ENCODE peak calls at places on chromosomes 2 and 18, in seven cellular contexts. C, F, R, U, D, Y and L are unnamed samples. For H3K27me3, H3K4me1 and H3K9me3, the result is how much of the 10 kb centered on the place peaks cover.

GRCh38 chr18:9823805-9824473 is 61.8 kb upstream of the TXNDC2 start:
- DNase-seq in R (no peak), Y (no peak), C (no peak), U (no peak), D (no peak), F (no peak), L (no peak)

GRCh38 chr2:195404650-195405049 is 252.4 kb upstream of the SLC39A10 start:
- DNase-seq in D (no peak), U (no peak), Y (no peak), C (no peak), F (no peak), R (no peak), L (no peak)

GRCh38 chr18:49021433-49022129 is 70.8 kb upstream of the SMAD7 start:
- DNase-seq in C (peak), D (peak), Y (peak), R (no peak), F (peak), U (peak), L (no peak)

GRCh38 chr2:241315879-241316700 is at the start of gene SEPTIN2:
- DNase-seq in U (no peak), D (peak), R (peak), Y (peak), C (peak), F (peak), L (peak)

GRCh38 chr18:22465859-22466602 is 48.3 kb upstream of the CTAGE1 start:
- DNase-seq in F (no peak), D (no peak), Y (no peak), R (peak), U (no peak), C (peak), L (no peak)

GRCh38 chr2:241848761-241849615 is 9.7 kb downstream of the PDCD1 start:
- DNase-seq in R (peak), Y (peak), U (peak), C (no peak), D (no peak), F (no peak), L (no peak)

GRCh38 chr2:147463881-147464520 is 380.8 kb upstream of the ACVR2A start:
- DNase-seq in Y (no peak), C (no peak), F (no peak), D (peak), R (no peak), U (no peak), L (no peak)

GRCh38 chr2:108588070-108588668 is 53.9 kb downstream of the LIMS1 start:
- DNase-seq in R (no peak), U (no peak), D (peak), C (no peak), F (no peak), Y (no peak), L (no peak)

GRCh38 chr2:121346407-121346806 is 61.4 kb upstream of the TFCP2L1 start:
- DNase-seq in C (no peak), D (no peak), Y (no peak), F (no peak), R (no peak), U (no peak), L (no peak)

GRCh38 chr18:79405781-79406575 is 10.2 kb downstream of the NFATC1 start:
- DNase-seq in U (no peak), Y (peak), F (peak), C (peak), R (peak), D (peak), L (peak)

GRCh38 chr18:8654482-8655451 is 45.5 kb downstream of the RAB12 start:
- DNase-seq in Y (no peak), R (no peak), D (no peak), U (no peak), F (no peak), C (no peak), L (no peak)

GRCh38 chr2:37378411-37378810 is 34.0 kb downstream of the QPCT start:
- DNase-seq in R (no peak), F (no peak), Y (no peak), U (no peak), C (no peak), D (no peak), L (no peak)

GRCh38 chr2:157596992-157597681 is 31.5 kb downstream of the ACVR1C start:
- DNase-seq in C (no peak), R (peak), Y (peak), U (peak), D (peak), F (peak), L (peak)

GRCh38 chr2:208872591-208872990 is 466.0 kb downstream of the PTH2R start:
- DNase-seq in R (no peak), U (no peak), F (no peak), Y (no peak), D (no peak), C (no peak), L (no peak)

GRCh38 chr2:180742809-180743208 is 237.6 kb upstream of the UBE2E3 start:
- DNase-seq in D (no peak), F (no peak), Y (no peak), R (no peak), U (no peak), C (no peak), L (no peak)

GRCh38 chr18:11518788-11519685 is 90.4 kb upstream of the SLC35G4 start:
- DNase-seq in D (peak), F (no peak), C (no peak), Y (no peak), R (peak), U (peak), L (no peak)

GRCh38 chr2:37156071-37156856 is 516 bp downstream of the EIF2AK2 start:
- DNase-seq in R (peak), C (peak), Y (no peak), D (peak), U (peak), F (peak), L (peak)

GRCh38 chr18:58125183-58125582 is 81.2 kb downstream of the NEDD4L start:
- DNase-seq in U (no peak), D (no peak), R (no peak), F (no peak), Y (no peak), C (no peak), L (no peak)

GRCh38 chr18:62621546-62621945 is 93.8 kb upstream of the PHLPP1 start:
- DNase-seq in R (peak), F (no peak), Y (no peak), U (no peak), D (peak), C (no peak), L (no peak)

GRCh38 chr2:138516030-138516704 is 14.6 kb downstream of the SPOPL start:
- DNase-seq in Y (no peak), R (no peak), F (no peak), D (no peak), C (no peak), U (no peak), L (no peak)

GRCh38 chr18:3758531-3758930 is 308.6 kb downstream of the TGIF1 start:
- DNase-seq in Y (no peak), C (no peak), U (no peak), F (no peak), D (no peak), R (no peak), L (no peak)

GRCh38 chr2:167487728-167488127 is 599.4 kb downstream of the XIRP2 start:
- DNase-seq in Y (no peak), R (no peak), F (no peak), C (no peak), U (no peak), D (no peak), L (no peak)

GRCh38 chr2:163264376-163264775 is 425.8 kb upstream of the KCNH7 start:
- DNase-seq in U (no peak), C (no peak), R (no peak), F (no peak), D (no peak), Y (no peak), L (no peak)

GRCh38 chr2:9082158-9082557 is 78.7 kb upstream of the MBOAT2 start:
- DNase-seq in D (no peak), F (no peak), C (no peak), U (no peak), R (no peak), Y (no peak), L (no peak)

GRCh38 chr2:101339236-101339865 is 30.9 kb upstream of the RNF149 start:
- DNase-seq in F (no peak), U (no peak), Y (no peak), C (no peak), D (no peak), R (no peak), L (no peak)

GRCh38 chr2:217614498-217614897 is 388.3 kb downstream of the TNS1 start:
- DNase-seq in C (no peak), Y (no peak), R (no peak), D (no peak), U (no peak), F (no peak), L (no peak)

GRCh38 chr2:212912445-212913103 is 238.8 kb downstream of the IKZF2 start:
- DNase-seq in F (no peak), Y (no peak), C (no peak), D (no peak), U (no peak), R (no peak), L (no peak)

GRCh38 chr2:3981446-3981845 is 278.1 kb downstream of the DCDC2C start:
- DNase-seq in Y (no peak), R (no peak), D (no peak), F (no peak), C (no peak), U (no peak), L (no peak)

DNA sequence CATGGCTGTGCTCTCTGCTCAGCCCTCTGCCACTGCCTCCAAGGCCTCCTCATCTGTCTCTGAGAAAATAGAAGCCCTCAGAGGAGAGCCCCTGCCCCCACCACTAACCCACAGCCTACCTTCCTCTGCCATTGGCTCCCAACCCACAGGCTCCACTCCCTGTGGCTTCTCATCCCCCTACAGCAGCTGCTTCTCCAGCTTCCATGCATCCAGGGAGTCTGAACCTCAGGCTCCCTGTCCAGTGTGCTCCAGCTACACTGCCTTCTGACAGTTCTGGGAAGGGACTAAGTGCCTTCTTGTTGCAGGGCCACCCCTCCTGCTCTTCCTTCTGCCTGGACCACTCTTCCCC is 29.3 kb downstream of the COL6A3 start:
- DNase-seq in D (no peak), C (no peak), F (no peak), U (no peak), R (no peak), Y (no peak), L (no peak)
- H3K27me3 ChIP-seq in D (under half), C (under half), F (under half), U (under half), R (under half), Y (under half), L (under half)

DNA sequence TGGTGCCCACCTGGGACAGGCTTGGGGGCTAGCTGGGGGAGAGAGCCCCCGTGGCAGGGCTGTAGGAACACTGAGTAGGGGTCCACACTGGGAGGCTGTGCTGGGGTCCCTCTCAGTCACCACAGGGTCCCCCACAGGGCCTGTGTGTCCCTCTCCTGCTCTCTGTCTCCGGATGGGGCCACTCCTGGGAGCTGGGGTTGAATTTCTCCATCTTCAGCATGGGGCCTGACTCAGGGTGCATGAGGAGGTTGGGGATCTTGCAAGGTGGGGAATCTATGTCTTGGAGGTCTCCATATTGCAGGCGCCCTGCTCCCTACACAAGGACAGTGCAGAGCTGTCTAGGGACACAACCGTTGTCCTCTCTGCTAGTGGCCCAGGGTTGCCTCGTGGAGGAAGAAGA is 78.7 kb upstream of the HDAC4 start:
- DNase-seq in D (no peak), F (no peak), U (no peak), Y (no peak), C (no peak), R (no peak), L (no peak)
- H3K4me1 ChIP-seq in D (under half), F (under half), U (under half), Y (under half), C (under half), R (under half), L (under half)

GRCh38 chr2:88139804-88140203 is 11.9 kb upstream of the FABP1 start:
- DNase-seq in F (no peak), Y (no peak), C (no peak), U (no peak), R (no peak), D (no peak), L (no peak)
- H3K9me3 ChIP-seq in F (under half), Y (under half), C (under half), U (under half), R (under half), D (under half), L (under half)

DNA sequence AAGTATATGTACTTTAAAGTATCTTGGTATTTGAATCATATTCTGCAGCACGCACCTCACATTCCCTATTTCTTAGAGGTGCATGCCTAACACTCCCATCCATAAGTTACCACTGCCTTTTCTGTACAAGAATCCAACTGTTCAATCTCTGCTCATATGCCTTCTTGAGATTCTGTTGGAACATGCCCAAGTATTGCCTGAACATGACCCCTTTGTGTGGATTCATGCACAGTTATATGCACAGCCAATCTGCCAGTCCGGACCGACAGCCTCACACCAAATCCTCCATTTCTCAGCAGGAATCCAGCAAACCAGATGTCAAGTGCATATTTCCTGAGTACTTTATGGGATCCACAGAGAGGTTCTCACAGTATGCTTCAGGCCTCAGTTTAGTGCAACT is 222.0 kb downstream of the TMEM182 start:
- DNase-seq in R (no peak), F (no peak), C (no peak), D (no peak), U (no peak), Y (no peak), L (no peak)
- H3K27me3 ChIP-seq in R (under half), F (under half), C (under half), D (under half), U (under half), Y (under half), L (under half)

GRCh38 chr2:11375689-11376027 is 31.2 kb upstream of the ROCK2 start:
- DNase-seq in C (no peak), R (no peak), F (no peak), Y (no peak), U (no peak), D (no peak), L (no peak)
- H3K4me1 ChIP-seq in C (under half), R (under half), F (half or more), Y (half or more), U (under half), D (under half), L (under half)

GRCh38 chr2:13543550-13543949 is 826.8 kb downstream of the TRIB2 start:
- DNase-seq in C (no peak), F (no peak), U (no peak), Y (no peak), D (no peak), R (no peak), L (no peak)
- H3K9me3 ChIP-seq in C (under half), F (under half), U (under half), Y (under half), D (under half), R (under half), L (under half)

DNA sequence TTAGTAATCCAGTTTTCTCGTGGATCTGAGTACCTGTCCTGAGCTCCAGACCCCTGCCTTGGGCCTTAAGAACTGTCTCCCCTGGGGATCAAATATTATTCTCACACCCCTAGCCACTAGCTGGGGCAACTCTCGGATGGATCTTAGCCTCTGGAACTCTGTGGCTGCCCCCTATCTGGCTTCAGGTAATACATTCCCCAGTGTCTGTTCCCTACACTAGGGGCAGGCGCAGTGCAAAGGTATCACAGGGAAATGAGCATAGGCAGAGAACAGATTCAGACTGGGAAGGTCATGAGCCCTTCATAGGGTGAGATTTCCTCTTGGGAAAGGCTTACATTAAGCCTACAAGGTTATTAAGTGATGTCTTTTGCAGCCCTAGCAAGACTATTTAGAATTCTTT is 11.2 kb upstream of the SIX2 start:
- DNase-seq in Y (no peak), D (no peak), R (no peak), U (no peak), C (no peak), F (no peak), L (no peak)
- H3K27me3 ChIP-seq in Y (half or more), D (under half), R (under half), U (under half), C (under half), F (under half), L (under half)

DNA sequence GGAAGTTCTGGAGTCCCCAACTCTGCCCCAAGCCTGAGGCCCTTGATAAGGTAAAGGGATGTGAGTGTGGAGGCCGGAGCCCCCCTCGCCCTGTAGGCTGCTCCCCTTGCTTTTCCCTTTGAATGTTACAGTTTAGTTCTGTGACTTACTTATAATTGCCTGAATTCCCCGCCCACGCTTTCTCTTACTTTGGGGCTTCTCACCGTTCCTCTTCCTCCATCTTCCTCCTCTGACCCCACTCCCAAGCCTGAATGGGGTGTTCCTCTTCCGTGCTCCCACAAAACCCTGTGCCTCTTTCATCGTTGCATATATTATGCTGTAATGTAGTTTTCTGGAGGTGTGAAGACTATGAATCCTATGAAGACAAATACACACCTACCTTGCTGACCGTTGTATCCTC is 15.0 kb upstream of the IL1RN start:
- DNase-seq in U (no peak), D (no peak), F (no peak), R (no peak), Y (no peak), C (no peak), L (no peak)
- H3K4me1 ChIP-seq in U (under half), D (under half), F (under half), R (under half), Y (half or more), C (under half), L (under half)

DNA sequence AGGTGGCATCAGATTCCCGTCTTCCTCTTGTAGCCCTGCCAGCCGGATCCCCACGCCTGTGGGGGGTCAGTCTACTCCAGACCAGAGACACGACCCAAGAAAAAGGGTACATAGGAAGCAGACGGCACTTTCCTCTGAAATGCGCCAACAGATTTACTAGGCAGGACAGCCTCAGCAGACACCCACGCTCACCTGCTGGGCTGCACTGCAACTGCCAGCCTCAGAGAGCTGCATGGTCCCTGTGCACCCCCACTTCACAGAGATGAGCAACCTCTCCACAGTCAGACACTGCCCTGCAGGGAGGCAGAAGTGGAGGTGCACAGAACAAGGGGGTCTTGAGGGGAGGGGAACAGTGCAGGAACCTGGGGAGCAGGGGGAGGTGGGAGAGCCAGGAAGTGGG is 75.7 kb upstream of the OTOS start:
- DNase-seq in F (no peak), U (no peak), Y (peak), D (no peak), R (no peak), C (no peak), L (peak)
- H3K9me3 ChIP-seq in F (under half), U (under half), Y (under half), D (under half), R (under half), C (under half), L (under half)